ENCODE peak calls at places on chromosome 22, in seven cellular contexts. P is PC-3; K is transverse colon; U is frontal cortex; C is kidney tubule cell; V is activated CD4-positive, CD25-positive, alpha-beta regulatory T cell treated with anti-CD3 and anti-CD28 coated beads, Interleukin-2, amount 50 U/mL, for 72 hours; A is HS-27A. H is an unnamed sample.

GRCh38 chr22:32082331-32082730 is 39.3 kb downstream of the SLC5A1 start:
- DNase-seq in A (no peak), U (no peak), K (no peak), P (no peak), C (no peak), V (no peak), H (no peak)

GRCh38 chr22:42364641-42365336 is 67.4 kb downstream of the NFAM1 start:
- DNase-seq in K (no peak), V (no peak), U (no peak), C (no peak), P (no peak), A (no peak), H (peak; percentile 84)

GRCh38 chr22:41446057-41446501 is 522 bp downstream of the TOB2 start:
- DNase-seq in P (no peak), C (no peak), V (peak; percentile 41), U (no peak), K (peak; percentile 39), A (no peak), H (no peak)

GRCh38 chr22:35421121-35421520 is 21.2 kb downstream of the MCM5 start:
- DNase-seq in P (no peak), K (no peak), C (no peak), U (no peak), V (no peak), A (no peak), H (no peak)

GRCh38 chr22:49712195-49712791 is 115.4 kb downstream of the BRD1 start:
- DNase-seq in C (no peak), U (no peak), P (peak; percentile 4), A (no peak), K (no peak), V (no peak), H (no peak)

GRCh38 chr22:30436196-30436595 is 10.6 kb downstream of the MTFP1 start:
- DNase-seq in A (no peak), C (no peak), P (no peak), K (no peak), U (no peak), V (no peak), H (no peak)

GRCh38 chr22:26786398-26786797 is 129.0 kb downstream of the MIAT start:
- DNase-seq in U (no peak), P (no peak), C (no peak), V (no peak), K (no peak), A (no peak), H (no peak)

GRCh38 chr22:23431337-23432072 is 148.6 kb downstream of the IGLL1 start:
- DNase-seq in K (no peak), A (no peak), U (no peak), V (no peak), C (no peak), P (peak; percentile 2), H (no peak)

GRCh38 chr22:46971776-46972150 is 209.3 kb downstream of the TBC1D22A start:
- DNase-seq in U (no peak), V (no peak), P (no peak), C (no peak), A (no peak), K (no peak), H (no peak)

GRCh38 chr22:36953239-36954080 is 40.0 kb downstream of the CSF2RB start:
- DNase-seq in C (no peak), V (no peak), K (no peak), U (no peak), P (no peak), A (no peak), H (no peak)

GRCh38 chr22:37739611-37740049 is 42.8 kb downstream of the TRIOBP start:
- DNase-seq in A (no peak), U (no peak), P (no peak), C (no peak), V (no peak), K (no peak), H (no peak)

GRCh38 chr22:19800306-19800705 is 39.7 kb downstream of the TBX1 start:
- DNase-seq in K (no peak), V (no peak), C (no peak), A (no peak), P (no peak), U (no peak), H (no peak)

GRCh38 chr22:27774200-27774599 is 27.4 kb downstream of the MN1 start:
- DNase-seq in A (no peak), U (no peak), V (no peak), K (no peak), C (no peak), P (no peak), H (no peak)

H was measured in SK-MEL-5.